ENCODE peak calls at places on chromosomes 12 and 14, in six cellular contexts. B is NCI-H2107, O is Ammon's horn, T is A549, P is psoas muscle, U is T-cell. G is an unnamed sample.

GRCh38 chr14:75303415-75303814 is 24.8 kb downstream of the FOS start:
- DNase-seq in O (peak), U (peak), B (peak), P (peak), T (peak), G (peak)

GRCh38 chr14:35534130-35534883 is at the start of gene INSM2:
- DNase-seq in U (no peak), O (no peak), T (no peak), P (no peak), B (no peak), G (no peak)

GRCh38 chr14:68704736-68705720 is 87.8 kb downstream of the ZFP36L1 start:
- DNase-seq in P (peak), U (no peak), T (no peak), B (no peak), O (no peak), G (no peak)

GRCh38 chr12:49293056-49293956 is 1.6 kb upstream of the PRPH start:
- DNase-seq in P (no peak), O (no peak), B (no peak), T (no peak), U (no peak), G (no peak)

GRCh38 chr14:101559624-101560533 is 1.4 kb upstream of the DIO3 start:
- DNase-seq in T (no peak), U (no peak), P (peak), B (no peak), O (no peak), G (no peak)

GRCh38 chr12:22858849-22859569 is 234.0 kb downstream of the ETNK1 start:
- DNase-seq in B (no peak), T (no peak), U (no peak), P (no peak), O (no peak), G (no peak)

GRCh38 chr12:131850856-131851559 is 22.8 kb downstream of the MMP17 start:
- DNase-seq in O (peak), T (peak), P (no peak), B (no peak), U (no peak), G (peak)

GRCh38 chr12:103382119-103382518 is 113.6 kb downstream of the C12orf42 start:
- DNase-seq in P (no peak), O (no peak), U (no peak), T (no peak), B (no peak), G (no peak)

GRCh38 chr12:87509233-87509820 is 519.9 kb downstream of the C12orf50 start:
- DNase-seq in B (no peak), T (peak), O (no peak), U (no peak), P (no peak), G (no peak)

GRCh38 chr12:98328467-98328866 is 186.9 kb upstream of the TMPO start:
- DNase-seq in B (no peak), O (no peak), U (no peak), P (no peak), T (no peak), G (no peak)

GRCh38 chr12:24232531-24232930 is 283.1 kb upstream of the SOX5 start:
- DNase-seq in T (no peak), U (no peak), O (no peak), P (no peak), B (no peak), G (no peak)

GRCh38 chr12:100573499-100574261 is at the start of gene GAS2L3:
- DNase-seq in B (peak), P (peak), T (peak), O (peak), U (peak), G (peak)

GRCh38 chr14:26163761-26164160 is 434.1 kb downstream of the NOVA1 start:
- DNase-seq in B (no peak), U (no peak), O (peak), P (no peak), T (no peak), G (peak)

GRCh38 chr12:4781212-4781611 is 61.0 kb downstream of the GALNT8 start:
- DNase-seq in U (no peak), O (no peak), B (no peak), T (no peak), P (no peak), G (no peak)

GRCh38 chr14:24162083-24162482 is 1.0 kb downstream of the IRF9 start:
- DNase-seq in O (no peak), B (no peak), T (no peak), P (no peak), U (no peak), G (no peak)

GRCh38 chr12:113359939-113360748 is 1.8 kb downstream of the PLBD2 start:
- DNase-seq in B (no peak), U (no peak), O (no peak), P (peak), T (no peak), G (peak)

GRCh38 chr14:24908592-24909236 is 141.2 kb downstream of the STXBP6 start:
- DNase-seq in P (no peak), B (no peak), U (no peak), T (no peak), O (peak), G (peak)

GRCh38 chr12:21891763-21892217 is 49.4 kb downstream of the ABCC9 start:
- DNase-seq in P (peak), U (no peak), B (no peak), T (no peak), O (peak), G (peak)

GRCh38 chr12:27844427-27845090 is 64.5 kb upstream of the MANSC4 start:
- DNase-seq in U (no peak), P (no peak), T (no peak), B (no peak), O (no peak), G (peak)

GRCh38 chr12:95102916-95103671 is 29.7 kb upstream of the NR2C1 start:
- DNase-seq in T (peak), P (no peak), U (no peak), O (no peak), B (peak), G (no peak)

GRCh38 chr12:45435945-45436710 is 220.2 kb downstream of the ANO6 start:
- DNase-seq in B (no peak), T (no peak), O (peak), P (no peak), U (no peak), G (no peak)

GRCh38 chr14:54148251-54148650 is 191.6 kb upstream of the BMP4 start:
- DNase-seq in T (no peak), P (no peak), U (no peak), B (no peak), O (no peak), G (no peak)

GRCh38 chr14:39988939-39989338 is 556.7 kb upstream of the FBXO33 start:
- DNase-seq in B (peak), T (no peak), O (peak), U (no peak), P (no peak), G (peak)

GRCh38 chr14:99517643-99518381 is 36.6 kb downstream of the CCNK start:
- DNase-seq in O (no peak), B (no peak), P (no peak), U (no peak), T (no peak), G (no peak)

GRCh38 chr12:96514328-96514727 is 25.0 kb downstream of the CFAP54 start:
- DNase-seq in U (no peak), P (no peak), T (no peak), B (no peak), O (no peak), G (no peak)

GRCh38 chr14:61147898-61148549 is 133.1 kb downstream of the TMEM30B start:
- DNase-seq in T (no peak), U (no peak), P (peak), O (peak), B (peak), G (no peak)

GRCh38 chr14:101791919-101792572 is 30.5 kb downstream of the PPP2R5C start:
- DNase-seq in O (no peak), T (no peak), U (no peak), B (no peak), P (no peak), G (peak)

GRCh38 chr14:61320806-61321384 is 484 bp upstream of the PRKCH start:
- DNase-seq in U (no peak), P (peak), O (no peak), B (no peak), T (no peak), G (no peak)

GRCh38 chr12:126768517-126768916 is 1498.5 kb upstream of the TMEM132C start:
- DNase-seq in O (no peak), P (no peak), U (no peak), T (no peak), B (no peak), G (no peak)

GRCh38 chr14:92470215-92470614 is 43.4 kb upstream of the RIN3 start:
- DNase-seq in B (no peak), T (no peak), P (no peak), U (no peak), O (no peak), G (no peak)

GRCh38 chr14:56552615-56553014 is 27.0 kb upstream of the TMEM260 start:
- DNase-seq in B (no peak), P (no peak), U (no peak), O (no peak), T (no peak), G (no peak)

GRCh38 chr12:92094751-92095161 is 50.9 kb downstream of the BTG1 start:
- DNase-seq in U (no peak), O (no peak), P (no peak), B (no peak), T (no peak), G (no peak)

GRCh38 chr14:105629886-105630215 is 103.5 kb downstream of the TMEM121 start:
- DNase-seq in B (no peak), T (no peak), P (no peak), O (no peak), U (no peak), G (no peak)

GRCh38 chr12:121465921-121466799 is 66.2 kb downstream of the RNF34 start:
- DNase-seq in O (no peak), U (peak), B (no peak), T (peak), P (peak), G (no peak)